ENCODE peak calls at places on chromosomes 11 and 22, in six cellular contexts. One of them, this sample, is unnamed.
A peak's percentile ranks its signal among the peaks of the same experiment; 100 is the strongest.

GRCh38 chr11:2483426-2483825 is 38.6 kb downstream of the KCNQ1 start:
- DNase-seq in fibroblast of the aortic adventitia: no peak
- DNase-seq in A549: no peak
- DNase-seq in left lung: no peak
- DNase-seq in tibial artery: no peak
- DNase-seq in stomach: peak; percentile 68
- DNase-seq in this sample: no peak

GRCh38 chr11:132559371-132560036 is 972.8 kb downstream of the OPCML start:
- DNase-seq in left lung: no peak
- DNase-seq in A549: no peak
- DNase-seq in stomach: no peak
- DNase-seq in fibroblast of the aortic adventitia: no peak
- DNase-seq in tibial artery: no peak
- DNase-seq in this sample: no peak

GRCh38 chr22:27919943-27920755 is 1.1 kb upstream of the PITPNB start:
- DNase-seq in stomach: no peak
- DNase-seq in left lung: no peak
- DNase-seq in A549: peak; percentile 10
- DNase-seq in tibial artery: peak; percentile 74
- DNase-seq in fibroblast of the aortic adventitia: peak; percentile 72
- DNase-seq in this sample: no peak

GRCh38 chr11:62806611-62807121 is 1.4 kb upstream of the NXF1 start:
- DNase-seq in left lung: peak; percentile 59
- DNase-seq in A549: no peak
- DNase-seq in tibial artery: no peak
- DNase-seq in fibroblast of the aortic adventitia: peak; percentile 38
- DNase-seq in stomach: no peak
- DNase-seq in this sample: no peak

GRCh38 chr22:48885919-48886305 is 941.8 kb downstream of the BRD1 start:
- DNase-seq in tibial artery: peak; percentile 45
- DNase-seq in fibroblast of the aortic adventitia: no peak
- DNase-seq in stomach: no peak
- DNase-seq in left lung: peak; percentile 10
- DNase-seq in A549: no peak
- DNase-seq in this sample: no peak

GRCh38 chr11:78228467-78228866 is 39.7 kb downstream of the USP35 start:
- DNase-seq in tibial artery: no peak
- DNase-seq in stomach: no peak
- DNase-seq in fibroblast of the aortic adventitia: peak; percentile 76
- DNase-seq in A549: peak; percentile 51
- DNase-seq in left lung: no peak
- DNase-seq in this sample: peak; percentile 80

GRCh38 chr22:38172016-38172431 is 9.6 kb downstream of the PLA2G6 start:
- DNase-seq in left lung: no peak
- DNase-seq in A549: no peak
- DNase-seq in stomach: no peak
- DNase-seq in fibroblast of the aortic adventitia: peak; percentile 46
- DNase-seq in tibial artery: peak; percentile 32
- DNase-seq in this sample: no peak

GRCh38 chr11:133134561-133135173 is 397.6 kb downstream of the OPCML start:
- DNase-seq in tibial artery: no peak
- DNase-seq in left lung: peak; percentile 41
- DNase-seq in fibroblast of the aortic adventitia: no peak
- DNase-seq in A549: peak; percentile 8
- DNase-seq in stomach: peak; percentile 76
- DNase-seq in this sample: peak; percentile 77

GRCh38 chr11:72814831-72815618 is 814 bp downstream of the ATG16L2 start:
- DNase-seq in tibial artery: peak; percentile 80
- DNase-seq in fibroblast of the aortic adventitia: peak; percentile 43
- DNase-seq in left lung: no peak
- DNase-seq in stomach: no peak
- DNase-seq in A549: peak; percentile 93
- DNase-seq in this sample: peak; percentile 84

GRCh38 chr11:10488121-10488580 is 33.1 kb downstream of the AMPD3 start:
- DNase-seq in tibial artery: no peak
- DNase-seq in stomach: peak; percentile 45
- DNase-seq in left lung: peak; percentile 56
- DNase-seq in A549: no peak
- DNase-seq in fibroblast of the aortic adventitia: no peak
- DNase-seq in this sample: peak; percentile 24

GRCh38 chr11:11155962-11156815 is 196.9 kb downstream of the CSNK2A3 start:
- DNase-seq in left lung: no peak
- DNase-seq in fibroblast of the aortic adventitia: no peak
- DNase-seq in tibial artery: no peak
- DNase-seq in A549: peak; percentile 32
- DNase-seq in stomach: no peak
- DNase-seq in this sample: peak; percentile 54

GRCh38 chr11:92473736-92474135 is 249.1 kb downstream of the FAT3 start:
- DNase-seq in A549: no peak
- DNase-seq in stomach: no peak
- DNase-seq in left lung: no peak
- DNase-seq in tibial artery: no peak
- DNase-seq in fibroblast of the aortic adventitia: no peak
- DNase-seq in this sample: no peak

GRCh38 chr22:43798492-43798891 is 13.6 kb downstream of the EFCAB6 start:
- DNase-seq in tibial artery: no peak
- DNase-seq in fibroblast of the aortic adventitia: no peak
- DNase-seq in A549: no peak
- DNase-seq in left lung: no peak
- DNase-seq in stomach: no peak
- DNase-seq in this sample: peak; percentile 75

GRCh38 chr11:297666-298405 is 1.5 kb downstream of the IFITM5 start:
- DNase-seq in left lung: peak; percentile 38
- DNase-seq in stomach: no peak
- DNase-seq in tibial artery: peak; percentile 55
- DNase-seq in A549: no peak
- DNase-seq in fibroblast of the aortic adventitia: peak; percentile 63
- DNase-seq in this sample: peak; percentile 91

GRCh38 chr11:63489879-63490278 is 1.1 kb downstream of the PLAAT5 start:
- DNase-seq in stomach: no peak
- DNase-seq in tibial artery: no peak
- DNase-seq in left lung: no peak
- DNase-seq in fibroblast of the aortic adventitia: peak; percentile 41
- DNase-seq in A549: no peak
- DNase-seq in this sample: peak; percentile 12

GRCh38 chr22:46043816-46044717 is 67.1 kb upstream of the WNT7B start:
- DNase-seq in A549: no peak
- DNase-seq in fibroblast of the aortic adventitia: peak; percentile 45
- DNase-seq in tibial artery: peak; percentile 82
- DNase-seq in left lung: peak; percentile 49
- DNase-seq in stomach: peak; percentile 54
- DNase-seq in this sample: no peak

GRCh38 chr11:43517518-43517917 is 158.8 kb downstream of the TTC17 start:
- DNase-seq in A549: no peak
- DNase-seq in left lung: no peak
- DNase-seq in tibial artery: no peak
- DNase-seq in stomach: no peak
- DNase-seq in fibroblast of the aortic adventitia: no peak
- DNase-seq in this sample: no peak

GRCh38 chr22:26756675-26757293 is 99.4 kb downstream of the MIAT start:
- DNase-seq in left lung: peak; percentile 34
- DNase-seq in stomach: peak; percentile 59
- DNase-seq in A549: no peak
- DNase-seq in fibroblast of the aortic adventitia: peak; percentile 47
- DNase-seq in tibial artery: peak; percentile 74
- DNase-seq in this sample: peak; percentile 52

GRCh38 chr11:19173004-19173689 is 28.6 kb downstream of the CSRP3 start:
- DNase-seq in left lung: no peak
- DNase-seq in A549: no peak
- DNase-seq in tibial artery: no peak
- DNase-seq in fibroblast of the aortic adventitia: no peak
- DNase-seq in stomach: no peak
- DNase-seq in this sample: no peak

GRCh38 chr11:121672630-121673487 is 220.1 kb upstream of the SORL1-AS1 start:
- DNase-seq in tibial artery: peak; percentile 88
- DNase-seq in stomach: no peak
- DNase-seq in A549: no peak
- DNase-seq in fibroblast of the aortic adventitia: peak; percentile 67
- DNase-seq in left lung: no peak
- DNase-seq in this sample: no peak

GRCh38 chr11:57397394-57397990 is 7.0 kb upstream of the PRG2 start:
- DNase-seq in tibial artery: no peak
- DNase-seq in left lung: no peak
- DNase-seq in fibroblast of the aortic adventitia: no peak
- DNase-seq in stomach: no peak
- DNase-seq in A549: no peak
- DNase-seq in this sample: no peak

GRCh38 chr11:101913631-101914030 is 1.2 kb upstream of the CEP126 start:
- DNase-seq in left lung: no peak
- DNase-seq in A549: no peak
- DNase-seq in stomach: no peak
- DNase-seq in fibroblast of the aortic adventitia: no peak
- DNase-seq in tibial artery: no peak
- DNase-seq in this sample: no peak

GRCh38 chr11:101916422-101916821 is at the start of gene ANGPTL5:
- DNase-seq in fibroblast of the aortic adventitia: no peak
- DNase-seq in A549: no peak
- DNase-seq in left lung: no peak
- DNase-seq in stomach: no peak
- DNase-seq in tibial artery: no peak
- DNase-seq in this sample: no peak

GRCh38 chr11:101914349-101914736 is 467 bp upstream of the CEP126 start:
- DNase-seq in left lung: no peak
- DNase-seq in A549: no peak
- DNase-seq in fibroblast of the aortic adventitia: peak; percentile 57
- DNase-seq in tibial artery: no peak
- DNase-seq in stomach: no peak
- DNase-seq in this sample: no peak

GRCh38 chr11:101915811-101916291 is 471 bp downstream of the ANGPTL5 start:
- DNase-seq in tibial artery: no peak
- DNase-seq in left lung: no peak
- DNase-seq in fibroblast of the aortic adventitia: peak; percentile 49
- DNase-seq in A549: peak; percentile 22
- DNase-seq in stomach: no peak
- DNase-seq in this sample: peak; percentile 40

DNA sequence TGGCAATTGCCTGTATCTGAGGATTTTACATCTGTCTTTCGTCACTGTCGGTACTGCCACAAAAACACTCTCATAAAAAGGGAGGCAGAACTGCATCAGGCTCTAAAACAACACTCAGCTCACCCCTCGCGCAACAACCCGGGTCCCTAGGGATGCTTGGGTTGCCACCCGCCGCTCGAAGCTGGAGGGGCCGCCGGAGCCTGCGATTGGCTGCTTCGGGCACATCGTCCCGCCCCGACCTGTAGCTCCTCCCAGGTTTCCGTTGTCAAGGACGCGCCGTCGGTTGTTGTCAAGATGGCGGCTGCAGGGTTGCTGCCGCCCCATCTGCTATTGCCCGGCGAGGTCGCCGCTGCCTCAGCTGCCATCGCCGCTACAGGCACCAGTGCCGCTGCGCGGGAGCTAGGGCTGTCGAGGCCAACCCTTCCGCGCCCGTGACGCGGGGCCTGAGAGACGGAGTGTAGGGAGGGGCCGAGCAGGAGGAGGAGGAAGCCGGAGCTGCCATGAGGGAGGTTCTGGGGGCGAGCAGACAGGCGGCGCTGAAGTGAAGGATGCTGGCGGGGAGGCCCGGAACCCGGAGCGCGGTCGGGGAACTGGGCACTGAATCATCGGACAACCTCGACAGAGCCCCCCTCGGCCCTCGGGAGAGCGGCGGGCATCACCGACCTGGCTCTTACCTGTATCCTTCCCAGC is at the start of gene CEP126:
- DNase-seq in left lung: peak; percentile 93
- DNase-seq in A549: peak; percentile 76
- DNase-seq in fibroblast of the aortic adventitia: peak; percentile 94
- DNase-seq in tibial artery: peak; percentile 98
- DNase-seq in stomach: peak; percentile 93
- DNase-seq in this sample: peak; percentile 92
- TF ChIP-seq CTCF in left lung: no peak
- TF ChIP-seq CTCF in A549: peak; percentile 14
- TF ChIP-seq CTCF in fibroblast of the aortic adventitia: peak; percentile 65
- TF ChIP-seq CTCF in tibial artery: peak; percentile 36
- TF ChIP-seq CTCF in stomach: peak; percentile 56
- TF ChIP-seq CTCF in this sample: no peak

DNA sequence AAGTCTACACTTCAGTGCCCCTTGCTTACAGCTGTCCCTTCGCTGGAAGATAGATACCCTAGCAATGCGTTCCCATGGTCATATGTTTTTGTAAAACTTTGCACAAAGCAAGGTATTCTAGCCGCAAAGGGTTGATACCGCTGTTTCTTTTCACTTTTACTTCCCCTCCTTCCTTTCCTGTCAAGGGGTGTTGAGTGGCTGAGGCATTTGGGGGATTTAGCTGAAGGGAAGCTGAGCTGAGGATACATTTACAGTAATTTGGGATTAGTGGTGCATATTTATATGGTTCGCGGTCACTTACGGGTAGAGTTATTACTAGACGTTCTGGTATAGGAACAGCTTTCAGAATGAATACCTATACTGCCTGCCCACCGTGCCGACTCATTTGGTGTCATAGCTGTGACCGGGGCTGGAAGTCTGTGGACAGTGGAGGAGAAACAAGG is 86.9 kb upstream of the WNT11 start:
- DNase-seq in left lung: no peak
- DNase-seq in A549: no peak
- DNase-seq in stomach: no peak
- DNase-seq in fibroblast of the aortic adventitia: no peak
- DNase-seq in tibial artery: no peak
- DNase-seq in this sample: peak; percentile 78
- H3K4me3 ChIP-seq in left lung: no peak overlapping the region
- H3K4me3 ChIP-seq in A549: no peak overlapping the region
- H3K4me3 ChIP-seq in stomach: no peak overlapping the region
- H3K4me3 ChIP-seq in fibroblast of the aortic adventitia: no peak overlapping the region
- H3K4me3 ChIP-seq in tibial artery: no peak overlapping the region
- H3K4me3 ChIP-seq in this sample: peak overlapping the region; percentile 14

DNA sequence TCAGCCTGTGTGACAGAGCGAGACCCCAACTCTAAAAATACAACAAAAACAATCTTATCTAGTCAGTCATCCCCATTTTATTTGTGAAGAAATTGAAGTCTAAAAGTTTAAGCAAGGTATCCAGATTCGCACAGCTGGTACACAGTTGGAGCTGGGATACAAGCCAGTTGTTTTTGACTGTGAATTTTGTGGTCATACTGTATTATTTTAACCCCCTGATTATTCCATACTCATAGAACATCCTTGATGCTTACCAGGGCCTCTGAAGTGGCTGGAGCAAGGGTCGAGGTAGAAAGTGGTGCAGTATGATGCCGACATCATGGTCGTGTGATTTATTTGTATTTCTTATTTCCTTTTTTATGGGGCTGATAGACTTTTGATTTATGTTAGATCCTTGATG is 50.0 kb downstream of the BID start:
- DNase-seq in fibroblast of the aortic adventitia: no peak
- DNase-seq in A549: no peak
- DNase-seq in stomach: no peak
- DNase-seq in tibial artery: no peak
- DNase-seq in left lung: no peak
- DNase-seq in this sample: no peak
- TF ChIP-seq CTCF in fibroblast of the aortic adventitia: no peak
- TF ChIP-seq CTCF in A549: no peak
- TF ChIP-seq CTCF in stomach: no peak
- TF ChIP-seq CTCF in tibial artery: no peak
- TF ChIP-seq CTCF in left lung: no peak
- TF ChIP-seq CTCF in this sample: no peak

GRCh38 chr11:50246183-50246582 is 213.5 kb downstream of the OR4C45 start:
- DNase-seq in stomach: no peak
- DNase-seq in A549: no peak
- DNase-seq in left lung: no peak
- DNase-seq in fibroblast of the aortic adventitia: no peak
- DNase-seq in tibial artery: peak; percentile 60
- DNase-seq in this sample: no peak

GRCh38 chr11:50246699-50247098 is 214.0 kb downstream of the OR4C45 start:
- DNase-seq in A549: no peak
- DNase-seq in left lung: no peak
- DNase-seq in fibroblast of the aortic adventitia: no peak
- DNase-seq in tibial artery: no peak
- DNase-seq in stomach: no peak
- DNase-seq in this sample: no peak

GRCh38 chr11:50247309-50247874 is 214.7 kb downstream of the OR4C45 start:
- DNase-seq in A549: no peak
- DNase-seq in fibroblast of the aortic adventitia: no peak
- DNase-seq in left lung: no peak
- DNase-seq in stomach: no peak
- DNase-seq in tibial artery: no peak
- DNase-seq in this sample: no peak
- H3K4me3 ChIP-seq in A549: no peak overlapping the region
- H3K4me3 ChIP-seq in fibroblast of the aortic adventitia: no peak overlapping the region
- H3K4me3 ChIP-seq in left lung: no peak overlapping the region
- H3K4me3 ChIP-seq in stomach: no peak overlapping the region
- H3K4me3 ChIP-seq in tibial artery: no peak overlapping the region
- H3K4me3 ChIP-seq in this sample: no peak overlapping the region

This sample was measured in GM12865.